ENCODE peak calls at places on chromosomes 3 and 15, in eight cellular contexts. P is GM13977; T is SW480; I is chondrocyte; Z is CD4-positive, alpha-beta T cell; E is ovary; Y is AG04450; B is NCI-H1417. Q is an unnamed sample.

GRCh38 chr3:132840201-132840700 is 118.0 kb upstream of the NPHP3 start:
- DNase-seq in T (no peak), Y (no peak), P (no peak), Z (no peak), B (no peak), E (no peak), I (no peak), Q (no peak)

GRCh38 chr3:124413989-124414598 is 316.2 kb upstream of the UMPS start:
- DNase-seq in E (no peak), I (no peak), Z (no peak), T (no peak), P (no peak), Y (no peak), B (no peak), Q (no peak)

GRCh38 chr3:41053220-41053619 is 146.1 kb upstream of the CTNNB1 start:
- DNase-seq in Y (no peak), I (no peak), P (no peak), T (peak), B (no peak), Z (no peak), E (no peak), Q (no peak)

GRCh38 chr3:113736548-113737089 is 9.4 kb downstream of the NAA50 start:
- DNase-seq in Y (peak), P (peak), B (peak), T (peak), I (no peak), Z (no peak), E (no peak), Q (peak)

GRCh38 chr3:71456155-71456554 is 127.4 kb downstream of the FOXP1 start:
- DNase-seq in I (no peak), Z (no peak), B (no peak), P (no peak), Y (no peak), E (no peak), T (no peak), Q (no peak)

GRCh38 chr3:159627634-159628033 is 361.0 kb upstream of the IL12A start:
- DNase-seq in Y (no peak), T (no peak), Z (no peak), E (no peak), B (peak), P (no peak), I (no peak), Q (no peak)

GRCh38 chr15:58086479-58086878 is 21.0 kb upstream of the ALDH1A2 start:
- DNase-seq in B (no peak), Z (no peak), P (no peak), Y (no peak), T (no peak), I (no peak), E (no peak), Q (no peak)

GRCh38 chr15:68252925-68253534 is 23.5 kb upstream of the CLN6 start:
- DNase-seq in E (no peak), T (peak), B (peak), I (no peak), Z (no peak), Y (peak), P (peak), Q (peak)

GRCh38 chr15:22827125-22827524 is 11.3 kb upstream of the NIPA2 start:
- DNase-seq in E (no peak), Y (no peak), T (no peak), I (no peak), P (no peak), Z (no peak), B (no peak), Q (peak)

GRCh38 chr3:101036213-101036618 is 43.0 kb upstream of the ABI3BP start:
- DNase-seq in I (no peak), P (no peak), Y (peak), E (no peak), T (peak), B (no peak), Z (no peak), Q (peak)

GRCh38 chr3:132543016-132543739 is 53.9 kb upstream of the ACKR4 start:
- DNase-seq in B (no peak), E (no peak), Y (peak), T (peak), P (no peak), I (no peak), Z (no peak), Q (no peak)

GRCh38 chr15:58559904-58560588 is 128.3 kb downstream of the LIPC start:
- DNase-seq in E (no peak), T (no peak), Z (no peak), I (no peak), B (no peak), P (no peak), Y (no peak), Q (no peak)

GRCh38 chr3:170467560-170467959 is 48.9 kb downstream of the CLDN11 start:
- DNase-seq in B (peak), E (no peak), Z (no peak), P (no peak), Y (no peak), T (no peak), I (no peak), Q (no peak)

GRCh38 chr3:129616291-129616690 is 9.8 kb upstream of the PLXND1 start:
- DNase-seq in Z (no peak), I (no peak), E (no peak), B (no peak), T (no peak), P (no peak), Y (no peak), Q (no peak)

GRCh38 chr15:77671274-77672056 is 38.8 kb upstream of the LINGO1 start:
- DNase-seq in P (no peak), I (no peak), Y (no peak), B (no peak), Z (no peak), E (no peak), T (no peak), Q (no peak)

GRCh38 chr3:102123590-102124190 is 274.4 kb downstream of the NFKBIZ start:
- DNase-seq in Y (no peak), P (no peak), I (no peak), B (no peak), Z (no peak), E (no peak), T (no peak), Q (no peak)

GRCh38 chr3:51729005-51729633 is 22.3 kb downstream of the GRM2 start:
- DNase-seq in Y (no peak), I (no peak), P (no peak), Z (no peak), T (no peak), E (no peak), B (no peak), Q (no peak)

GRCh38 chr15:68371851-68372250 is 60.1 kb downstream of the ITGA11 start:
- DNase-seq in I (no peak), E (peak), Z (no peak), Y (no peak), B (no peak), P (no peak), T (no peak), Q (no peak)

GRCh38 chr3:196979545-196979944 is 10.9 kb upstream of the PIGZ start:
- DNase-seq in Y (no peak), P (no peak), Z (no peak), T (no peak), I (no peak), E (no peak), B (no peak), Q (no peak)

GRCh38 chr15:49406352-49407118 is 16.5 kb upstream of the FGF7 start:
- DNase-seq in T (no peak), B (no peak), Y (no peak), I (peak), E (no peak), Z (no peak), P (no peak), Q (no peak)

GRCh38 chr3:129756871-129757270 is 136.6 kb downstream of the TMCC1 start:
- DNase-seq in Y (no peak), B (no peak), T (no peak), I (no peak), P (no peak), Z (no peak), E (no peak), Q (no peak)

GRCh38 chr3:70889162-70890045 is 577.0 kb upstream of the MDFIC2 start:
- DNase-seq in I (no peak), B (no peak), Y (no peak), T (no peak), P (no peak), Z (no peak), E (no peak), Q (no peak)

GRCh38 chr15:63446260-63446659 is 58.1 kb upstream of the USP3 start:
- DNase-seq in Y (no peak), T (no peak), B (no peak), I (no peak), E (no peak), Z (no peak), P (no peak), Q (no peak)

GRCh38 chr3:129121016-129121791 is 400 bp downstream of the RAB43 start:
- DNase-seq in Z (no peak), T (no peak), B (no peak), P (peak), E (peak), I (no peak), Y (no peak), Q (no peak)

GRCh38 chr3:190382082-190382481 is 5.9 kb upstream of the CLDN16 start:
- DNase-seq in P (no peak), Z (no peak), I (no peak), T (no peak), B (no peak), E (no peak), Y (no peak), Q (no peak)

GRCh38 chr3:127520993-127521392 is 69.5 kb downstream of the TPRA1 start:
- DNase-seq in Y (no peak), T (no peak), Z (no peak), P (no peak), I (no peak), E (no peak), B (no peak), Q (no peak)

GRCh38 chr15:63354771-63355650 is 26.6 kb downstream of the CA12 start:
- DNase-seq in P (no peak), E (no peak), T (no peak), Y (no peak), Z (no peak), I (peak), B (no peak), Q (no peak)

GRCh38 chr3:194206375-194206774 is 70.4 kb downstream of the HES1 start:
- DNase-seq in T (no peak), B (no peak), I (no peak), Y (no peak), E (no peak), P (no peak), Z (no peak), Q (no peak)

GRCh38 chr15:77251662-77252061 is 168.2 kb downstream of the PEAK1 start:
- DNase-seq in I (no peak), P (no peak), B (no peak), Y (no peak), Z (no peak), E (no peak), T (no peak), Q (peak)

GRCh38 chr15:41160639-41161315 is 44.7 kb upstream of the INO80 start:
- DNase-seq in E (no peak), B (no peak), P (no peak), T (no peak), Y (no peak), I (no peak), Z (no peak), Q (no peak)

GRCh38 chr3:10732292-10732691 is 83.7 kb upstream of the SLC6A11 start:
- DNase-seq in E (no peak), Y (no peak), I (no peak), B (no peak), T (no peak), P (no peak), Z (no peak), Q (no peak)

GRCh38 chr3:16183601-16184270 is 9.3 kb downstream of the GALNT15 start:
- DNase-seq in P (no peak), Z (no peak), E (no peak), B (no peak), Y (peak), I (no peak), T (no peak), Q (no peak)

GRCh38 chr3:194575484-194576210 is 57.6 kb downstream of the TMEM44 start:
- DNase-seq in Y (no peak), P (no peak), B (no peak), I (no peak), T (no peak), E (no peak), Z (no peak), Q (peak)

GRCh38 chr3:126550488-126551051 is 8.2 kb downstream of the C3orf22 start:
- DNase-seq in Z (no peak), P (no peak), I (peak), E (peak), Y (no peak), T (no peak), B (no peak), Q (no peak)

GRCh38 chr3:56119575-56120349 is 348.5 kb downstream of the ERC2 start:
- DNase-seq in I (no peak), Y (no peak), P (no peak), Z (no peak), E (peak), B (no peak), T (no peak), Q (no peak)

GRCh38 chr3:122890077-122890484 is 95.2 kb downstream of the SLC49A4 start:
- DNase-seq in P (peak), Y (peak), T (no peak), B (no peak), I (no peak), Z (no peak), E (no peak), Q (peak)